ENCODE peak calls at places on chromosome X, in eight cellular contexts. J is foreskin fibroblast; K is mucosa of gallbladder; S is SHP77; I is stimulated activated CD8-positive, alpha-beta memory T cell treated with anti-CD3 and anti-CD28 coated beads, Interleukin-15, amount 100 ng/mL, for 24 hours; F is stomach; W is naive B cell; G is nucleus accumbens. Q is an unnamed sample.

GRCh38 chrX:41960142-41960541 is 36.8 kb upstream of the CASK start:
- DNase-seq in J (no peak), K (no peak), S (no peak), I (no peak), F (no peak), W (no peak), G (no peak), Q (no peak)

GRCh38 chrX:47863187-47863586 is 26.5 kb downstream of the ZNF81 start:
- DNase-seq in J (no peak), K (no peak), S (no peak), I (no peak), F (peak; percentile 52), W (no peak), G (no peak), Q (peak; percentile 48)

GRCh38 chrX:121958886-121959285 is 911.5 kb downstream of the GLUD2 start:
- DNase-seq in J (peak; percentile 67), K (no peak), S (no peak), I (no peak), F (no peak), W (no peak), G (no peak), Q (no peak)

GRCh38 chrX:17944833-17945497 is 83.9 kb upstream of the RAI2 start:
- DNase-seq in J (no peak), K (no peak), S (no peak), I (no peak), F (no peak), W (no peak), G (no peak), Q (no peak)

GRCh38 chrX:130746709-130747347 is 156.2 kb downstream of the ENOX2 start:
- DNase-seq in J (no peak), K (no peak), S (no peak), I (no peak), F (no peak), W (no peak), G (no peak), Q (no peak)

GRCh38 chrX:45696762-45697161 is 496.1 kb upstream of the DIPK2B start:
- DNase-seq in J (no peak), K (no peak), S (no peak), I (no peak), F (no peak), W (no peak), G (no peak), Q (no peak)

GRCh38 chrX:9566150-9566621 is 101.3 kb downstream of the TBL1X start:
- DNase-seq in J (peak; percentile 78), K (peak; percentile 80), S (no peak), I (no peak), F (peak; percentile 43), W (no peak), G (no peak), Q (peak; percentile 53)

GRCh38 chrX:121479406-121479805 is 432.0 kb downstream of the GLUD2 start:
- DNase-seq in J (no peak), K (no peak), S (no peak), I (no peak), F (no peak), W (no peak), G (no peak), Q (no peak)

GRCh38 chrX:149312936-149313432 is 192.1 kb downstream of the IDS start:
- DNase-seq in J (no peak), K (no peak), S (no peak), I (no peak), F (no peak), W (no peak), G (no peak), Q (no peak)

GRCh38 chrX:27976284-27976683 is 5.0 kb downstream of the DCAF8L1 start:
- DNase-seq in J (no peak), K (no peak), S (no peak), I (no peak), F (no peak), W (no peak), G (no peak), Q (no peak)

GRCh38 chrX:153768311-153769157 is 4.5 kb downstream of the PLXNB3 start:
- DNase-seq in J (no peak), K (no peak), S (no peak), I (no peak), F (no peak), W (no peak), G (no peak), Q (no peak)

GRCh38 chrX:68490644-68491043 is 8.2 kb upstream of the YIPF6 start:
- DNase-seq in J (no peak), K (no peak), S (peak; percentile 27), I (no peak), F (no peak), W (no peak), G (no peak), Q (no peak)

GRCh38 chrX:46665232-46666162 is 91.9 kb downstream of the CHST7 start:
- DNase-seq in J (no peak), K (no peak), S (no peak), I (no peak), F (no peak), W (no peak), G (no peak), Q (no peak)

GRCh38 chrX:150503898-150504219 is 64.6 kb upstream of the MTM1 start:
- DNase-seq in J (no peak), K (no peak), S (no peak), I (no peak), F (peak; percentile 49), W (no peak), G (no peak), Q (no peak)

GRCh38 chrX:2697741-2698294 is 6.7 kb downstream of the CD99 start:
- DNase-seq in J (no peak), K (no peak), S (no peak), I (no peak), F (no peak), W (no peak), G (no peak), Q (no peak)

Q was measured in pancreas.